ENCODE peak calls at places on chromosomes 16 and 17, in ten cellular contexts. One of them, this sample, is unnamed.
A peak's percentile ranks its signal among the peaks of the same experiment; 100 is the strongest.

GRCh38 chr17:6547336-6547735 is 9.0 kb downstream of the PITPNM3 start:
- DNase-seq in amniotic epithelial cell: no peak
- DNase-seq in esophagus squamous epithelium: no peak
- DNase-seq in colonic mucosa: no peak
- DNase-seq in B cell: no peak
- DNase-seq in activated naive CD4-positive, alpha-beta T cell treated with anti-CD3 and anti-CD28 coated beads for 36 hours: no peak
- DNase-seq in cardiac fibroblast: no peak
- DNase-seq in A549: no peak
- DNase-seq in DMS79: no peak
- DNase-seq in coronary artery: no peak
- DNase-seq in this sample: no peak

GRCh38 chr16:71923941-71924690 is 28.8 kb downstream of the IST1 start:
- DNase-seq in amniotic epithelial cell: peak; percentile 13
- DNase-seq in esophagus squamous epithelium: no peak
- DNase-seq in colonic mucosa: no peak
- DNase-seq in B cell: no peak
- DNase-seq in activated naive CD4-positive, alpha-beta T cell treated with anti-CD3 and anti-CD28 coated beads for 36 hours: no peak
- DNase-seq in cardiac fibroblast: peak; percentile 53
- DNase-seq in A549: no peak
- DNase-seq in DMS79: no peak
- DNase-seq in coronary artery: no peak
- DNase-seq in this sample: no peak

GRCh38 chr17:50787106-50787505 is 19.8 kb upstream of the ANKRD40CL start:
- DNase-seq in amniotic epithelial cell: no peak
- DNase-seq in esophagus squamous epithelium: no peak
- DNase-seq in colonic mucosa: no peak
- DNase-seq in B cell: no peak
- DNase-seq in activated naive CD4-positive, alpha-beta T cell treated with anti-CD3 and anti-CD28 coated beads for 36 hours: no peak
- DNase-seq in cardiac fibroblast: no peak
- DNase-seq in A549: no peak
- DNase-seq in DMS79: no peak
- DNase-seq in coronary artery: no peak
- DNase-seq in this sample: no peak

GRCh38 chr17:67467500-67468481 is 90.7 kb downstream of the PITPNC1 start:
- DNase-seq in amniotic epithelial cell: no peak
- DNase-seq in esophagus squamous epithelium: no peak
- DNase-seq in colonic mucosa: no peak
- DNase-seq in B cell: no peak
- DNase-seq in activated naive CD4-positive, alpha-beta T cell treated with anti-CD3 and anti-CD28 coated beads for 36 hours: peak; percentile 38
- DNase-seq in cardiac fibroblast: no peak
- DNase-seq in A549: no peak
- DNase-seq in DMS79: peak; percentile 17
- DNase-seq in coronary artery: no peak
- DNase-seq in this sample: peak; percentile 29

GRCh38 chr17:34721326-34721725 is 141.9 kb downstream of the TMEM132E start:
- DNase-seq in amniotic epithelial cell: no peak
- DNase-seq in esophagus squamous epithelium: no peak
- DNase-seq in colonic mucosa: no peak
- DNase-seq in B cell: no peak
- DNase-seq in activated naive CD4-positive, alpha-beta T cell treated with anti-CD3 and anti-CD28 coated beads for 36 hours: no peak
- DNase-seq in cardiac fibroblast: no peak
- DNase-seq in A549: no peak
- DNase-seq in DMS79: no peak
- DNase-seq in coronary artery: no peak
- DNase-seq in this sample: no peak

GRCh38 chr17:37576281-37576680 is 32.9 kb downstream of the SYNRG start:
- DNase-seq in amniotic epithelial cell: peak; percentile 27
- DNase-seq in esophagus squamous epithelium: no peak
- DNase-seq in colonic mucosa: no peak
- DNase-seq in B cell: no peak
- DNase-seq in activated naive CD4-positive, alpha-beta T cell treated with anti-CD3 and anti-CD28 coated beads for 36 hours: no peak
- DNase-seq in cardiac fibroblast: peak; percentile 22
- DNase-seq in A549: no peak
- DNase-seq in DMS79: no peak
- DNase-seq in coronary artery: no peak
- DNase-seq in this sample: no peak

GRCh38 chr17:2683912-2684311 is 27.7 kb downstream of the CLUH start:
- DNase-seq in amniotic epithelial cell: no peak
- DNase-seq in esophagus squamous epithelium: no peak
- DNase-seq in colonic mucosa: peak; percentile 50
- DNase-seq in B cell: no peak
- DNase-seq in activated naive CD4-positive, alpha-beta T cell treated with anti-CD3 and anti-CD28 coated beads for 36 hours: no peak
- DNase-seq in cardiac fibroblast: no peak
- DNase-seq in A549: peak; percentile 58
- DNase-seq in DMS79: no peak
- DNase-seq in coronary artery: no peak
- DNase-seq in this sample: no peak

GRCh38 chr17:10618202-10618635 is 38.9 kb downstream of the MYH3 start:
- DNase-seq in amniotic epithelial cell: peak; percentile 53
- DNase-seq in esophagus squamous epithelium: no peak
- DNase-seq in colonic mucosa: peak; percentile 72
- DNase-seq in B cell: peak; percentile 64
- DNase-seq in activated naive CD4-positive, alpha-beta T cell treated with anti-CD3 and anti-CD28 coated beads for 36 hours: peak; percentile 73
- DNase-seq in cardiac fibroblast: peak; percentile 74
- DNase-seq in A549: peak; percentile 85
- DNase-seq in DMS79: peak; percentile 1
- DNase-seq in coronary artery: no peak
- DNase-seq in this sample: peak; percentile 46

GRCh38 chr16:72554935-72555334 is 383.0 kb upstream of the PMFBP1 start:
- DNase-seq in amniotic epithelial cell: peak; percentile 59
- DNase-seq in esophagus squamous epithelium: no peak
- DNase-seq in colonic mucosa: no peak
- DNase-seq in B cell: no peak
- DNase-seq in activated naive CD4-positive, alpha-beta T cell treated with anti-CD3 and anti-CD28 coated beads for 36 hours: no peak
- DNase-seq in cardiac fibroblast: peak; percentile 49
- DNase-seq in A549: no peak
- DNase-seq in DMS79: no peak
- DNase-seq in coronary artery: no peak
- DNase-seq in this sample: no peak